ENCODE peak calls at places on chromosomes 1 and 21, in five cellular contexts. Z is upper lobe of left lung, B is MM.1S, S is HepG2, C is uterus. F is an unnamed sample. For H3K4me1, the result is how much of the 10 kb centered on the place peaks cover.

GRCh38 chr1:55618203-55618602 is 403.0 kb upstream of the USP24 start:
- DNase-seq in C (no peak), B (no peak), S (no peak), Z (no peak), F (no peak)

GRCh38 chr1:9922342-9922741 is 12.3 kb upstream of the CTNNBIP1 start:
- DNase-seq in B (no peak), C (no peak), S (no peak), Z (no peak), F (no peak)

GRCh38 chr21:39022901-39023693 is 160.2 kb downstream of the PSMG1 start:
- DNase-seq in C (peak), B (no peak), S (peak), Z (peak), F (no peak)

GRCh38 chr1:27142464-27142863 is 12.5 kb downstream of the SLC9A1 start:
- DNase-seq in S (no peak), Z (no peak), B (no peak), C (no peak), F (no peak)

GRCh38 chr21:42840411-42841155 is 38.8 kb downstream of the WDR4 start:
- DNase-seq in Z (no peak), B (no peak), S (no peak), C (peak), F (no peak)

GRCh38 chr1:28144203-28145135 is 32.0 kb downstream of the PTAFR start:
- DNase-seq in S (peak), Z (no peak), C (no peak), B (no peak), F (no peak)

GRCh38 chr1:46087891-46088290 is 44.5 kb downstream of the PIK3R3 start:
- DNase-seq in S (no peak), C (no peak), Z (no peak), B (no peak), F (no peak)

GRCh38 chr1:55304306-55304705 is 89.1 kb upstream of the USP24 start:
- DNase-seq in Z (no peak), B (no peak), C (no peak), S (no peak), F (no peak)

GRCh38 chr1:174337000-174337681 is 110.6 kb upstream of the GPR52 start:
- DNase-seq in C (no peak), Z (no peak), S (no peak), B (no peak), F (no peak)

GRCh38 chr1:34884961-34885360 is 25.4 kb upstream of the SMIM12 start:
- DNase-seq in C (no peak), Z (no peak), B (no peak), S (peak), F (no peak)

GRCh38 chr1:149917590-149918144 is at the start of gene SV2A:
- DNase-seq in B (no peak), C (peak), S (peak), Z (peak), F (no peak)

GRCh38 chr1:58802640-58803476 is 19.0 kb upstream of the JUN start:
- DNase-seq in S (no peak), Z (no peak), C (no peak), B (no peak), F (no peak)

GRCh38 chr1:81287681-81288080 is 513.1 kb upstream of the ADGRL2 start:
- DNase-seq in S (no peak), B (no peak), C (no peak), Z (no peak), F (no peak)

GRCh38 chr21:31161157-31161556 is 122.9 kb upstream of the KRTAP19-8 start:
- DNase-seq in B (no peak), S (no peak), Z (no peak), C (no peak), F (no peak)

GRCh38 chr21:42187976-42188653 is 30.8 kb upstream of the ABCG1 start:
- DNase-seq in Z (peak), B (peak), C (no peak), S (no peak), F (no peak)

GRCh38 chr1:48536477-48536876 is 64.5 kb upstream of the SPATA6 start:
- DNase-seq in S (no peak), B (no peak), C (no peak), Z (no peak), F (no peak)

GRCh38 chr1:103160281-103160680 is 52.0 kb upstream of the COL11A1 start:
- DNase-seq in C (no peak), S (no peak), Z (no peak), B (no peak), F (no peak)

GRCh38 chr1:1997561-1997960 is 6.0 kb downstream of the CFAP74 start:
- DNase-seq in Z (no peak), S (no peak), C (no peak), B (no peak), F (no peak)

GRCh38 chr1:57319165-57319564 is 104.7 kb downstream of the DAB1 start:
- DNase-seq in B (no peak), Z (no peak), C (no peak), S (no peak), F (no peak)

GRCh38 chr1:61095127-61095812 is 12.9 kb downstream of the NFIA start:
- DNase-seq in Z (no peak), B (no peak), S (no peak), C (no peak), F (no peak)

GRCh38 chr1:68301538-68301937 is 69.2 kb upstream of the WLS start:
- DNase-seq in C (no peak), B (no peak), S (no peak), Z (no peak), F (no peak)

GRCh38 chr1:110258734-110259133 is 48.6 kb downstream of the KCNC4 start:
- DNase-seq in S (no peak), B (no peak), Z (no peak), C (no peak), F (no peak)

GRCh38 chr1:8424539-8425116 is 106.7 kb downstream of the SLC45A1 start:
- DNase-seq in C (peak), B (no peak), S (no peak), Z (peak), F (no peak)

GRCh38 chr1:211775208-211775607 is 55.4 kb downstream of the LPGAT1 start:
- DNase-seq in B (no peak), C (no peak), S (no peak), Z (no peak), F (no peak)

GRCh38 chr1:173150795-173151194 is 56.3 kb downstream of the TNFSF4 start:
- DNase-seq in C (no peak), S (no peak), Z (no peak), B (no peak), F (no peak)

GRCh38 chr1:195097316-195097715 is 1510.9 kb downstream of the KCNT2 start:
- DNase-seq in S (no peak), Z (no peak), B (peak), C (no peak), F (no peak)

GRCh38 chr1:26045712-26046312 is at the start of gene SLC30A2:
- DNase-seq in Z (no peak), B (no peak), C (no peak), S (no peak), F (no peak)

GRCh38 chr1:46026531-46026930 is 105.9 kb downstream of the PIK3R3 start:
- DNase-seq in S (no peak), B (no peak), Z (no peak), C (no peak), F (no peak)

DNA sequence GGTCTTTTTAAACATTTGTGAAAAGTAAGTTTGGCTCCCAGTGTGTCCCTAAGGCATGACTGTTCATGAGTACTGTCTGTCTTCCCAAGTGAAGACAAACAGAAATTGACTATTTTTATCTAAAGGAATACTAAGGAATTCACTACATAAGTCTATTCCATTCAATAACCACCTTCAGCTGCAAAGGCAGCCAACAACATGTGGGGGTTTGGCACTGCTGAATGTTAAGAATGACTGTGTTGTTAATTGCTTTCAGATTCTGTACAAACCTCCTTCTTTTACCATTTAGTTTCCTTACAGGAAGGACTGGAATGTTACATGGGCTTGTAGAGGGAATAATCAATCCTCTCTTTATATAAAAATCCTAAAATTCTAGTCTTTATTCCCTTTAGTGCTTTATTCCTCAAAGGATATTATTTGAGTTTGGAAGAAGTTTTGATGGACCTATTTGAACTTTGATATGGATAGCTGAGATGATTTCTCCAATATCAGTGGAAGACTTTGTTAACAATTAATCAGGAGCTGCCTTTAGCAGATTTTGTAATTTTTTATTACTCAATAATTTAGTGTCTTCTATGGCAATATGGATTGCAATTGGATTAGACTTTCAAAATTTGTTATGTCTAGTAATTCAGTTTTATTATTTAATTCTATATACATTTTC is 201.7 kb upstream of the CHRM3 start:
- DNase-seq in B (no peak), S (no peak), Z (no peak), C (no peak), F (no peak)
- H3K4me1 ChIP-seq in B (under half), S (under half), Z (under half), C (under half), F (under half)

DNA sequence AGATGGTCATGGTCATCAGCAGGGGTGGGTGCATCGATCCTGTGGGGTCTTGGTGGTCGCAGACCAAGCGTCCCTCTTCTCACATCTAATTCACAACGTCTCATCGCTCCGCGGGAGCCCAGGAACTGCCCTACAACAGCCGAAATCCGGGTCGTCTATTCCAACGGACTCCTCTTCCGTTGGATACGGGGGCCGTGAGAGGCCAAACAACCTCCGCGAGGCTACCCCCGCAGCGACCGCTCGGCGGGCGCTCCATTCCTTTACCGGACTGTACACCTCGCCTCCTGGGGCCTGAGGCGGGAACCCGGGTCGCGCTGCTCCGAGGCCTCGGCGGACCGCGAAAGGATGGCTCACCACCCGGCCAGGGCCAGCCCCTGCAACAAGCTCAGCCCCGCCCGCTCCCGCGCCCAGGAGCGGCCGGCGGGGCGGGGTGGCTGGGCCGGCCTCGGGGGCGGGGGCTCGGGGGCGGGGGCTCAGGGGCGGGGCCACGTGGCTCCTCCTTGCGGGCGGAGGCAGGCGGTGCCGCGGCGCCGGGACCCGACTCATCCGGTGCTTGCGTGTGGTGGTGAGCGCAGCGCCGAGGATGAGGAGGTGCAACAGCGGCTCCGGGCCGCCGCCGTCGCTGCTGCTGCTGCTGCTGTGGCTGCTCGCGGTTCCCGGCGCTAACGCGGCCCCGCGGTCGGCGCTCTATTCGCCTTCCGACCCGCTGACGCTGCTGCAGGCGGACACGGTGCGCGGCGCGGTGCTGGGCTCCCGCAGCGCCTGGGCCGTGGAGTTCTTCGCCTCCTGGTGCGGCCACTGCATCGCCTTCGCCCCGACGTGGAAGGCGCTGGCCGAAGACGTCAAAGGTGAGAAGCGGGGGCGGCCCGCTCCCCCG is at the start of gene QSOX1:
- DNase-seq in S (peak), C (peak), Z (peak), B (peak), F (peak)
- H3K4me1 ChIP-seq in S (half or more), C (under half), Z (under half), B (under half), F (half or more)

DNA sequence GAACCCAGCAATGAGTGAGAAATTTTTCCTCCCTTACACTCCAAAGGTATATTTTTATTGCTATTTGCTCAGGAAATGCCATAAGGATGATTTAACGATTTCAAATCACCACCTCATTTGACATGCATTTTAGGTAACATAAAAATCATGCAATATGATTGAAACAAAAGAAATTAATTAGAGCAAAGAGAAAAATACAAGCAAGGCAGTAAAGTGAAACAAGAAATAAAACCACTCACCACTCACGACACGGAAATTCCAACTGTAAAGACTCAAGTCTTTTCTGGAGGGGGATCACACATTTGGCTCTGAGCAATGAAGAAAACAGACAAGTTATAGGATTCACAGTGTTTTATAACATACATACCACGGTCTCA is 86.8 kb upstream of the ARHGAP29 start:
- DNase-seq in S (no peak), B (no peak), Z (no peak), C (no peak), F (no peak)
- H3K4me1 ChIP-seq in S (half or more), B (under half), Z (under half), C (under half), F (half or more)

DNA sequence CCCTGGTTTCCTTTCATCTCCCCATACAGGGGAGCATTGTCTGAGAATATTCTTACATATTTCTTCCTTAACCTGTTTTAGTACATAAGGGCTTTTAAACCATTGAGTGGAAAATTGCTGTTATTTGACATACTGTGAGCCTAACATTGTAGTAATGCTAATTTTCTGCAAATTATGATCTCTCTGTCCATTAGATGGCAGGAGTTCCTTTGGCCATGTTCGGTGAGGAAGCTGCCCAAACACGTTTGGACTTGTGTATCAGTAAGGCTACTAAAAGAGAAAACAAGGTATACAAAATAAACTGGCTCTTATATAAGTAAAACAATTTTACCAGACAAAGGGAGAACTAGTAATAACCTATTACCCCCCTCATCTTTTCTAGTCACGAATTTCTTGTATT is 29.2 kb downstream of the CDC7 start:
- DNase-seq in C (no peak), B (no peak), S (no peak), Z (peak), F (no peak)
- H3K4me1 ChIP-seq in C (under half), B (under half), S (under half), Z (under half), F (under half)

F was measured in esophagus squamous epithelium.